ENCODE peak calls at places on chromosomes 5 and 9, in four cellular contexts. One of them, this sample, is unnamed.

GRCh38 chr9:84966876-84967830 is 297.6 kb downstream of the NTRK2 start:
- DNase-seq in H1: peak; percentile 80
- DNase-seq in K562: no peak
- DNase-seq in HCT116: no peak
- DNase-seq in this sample: peak; percentile 4

GRCh38 chr5:38783011-38783551 is 62.7 kb upstream of the OSMR start:
- DNase-seq in K562: no peak
- DNase-seq in H1: no peak
- DNase-seq in HCT116: no peak
- DNase-seq in this sample: peak; percentile 62

GRCh38 chr5:83919071-83920041 is 198.7 kb upstream of the HAPLN1 start:
- DNase-seq in H1: no peak
- DNase-seq in HCT116: no peak
- DNase-seq in K562: no peak
- DNase-seq in this sample: no peak

GRCh38 chr5:172740483-172741205 is 30.4 kb downstream of the DUSP1 start:
- DNase-seq in HCT116: no peak
- DNase-seq in K562: no peak
- DNase-seq in H1: no peak
- DNase-seq in this sample: no peak

GRCh38 chr5:81552844-81553569 is 159.1 kb upstream of the ACOT12 start:
- DNase-seq in K562: no peak
- DNase-seq in H1: no peak
- DNase-seq in HCT116: peak; percentile 40
- DNase-seq in this sample: no peak

GRCh38 chr9:128343855-128344254 is 3.5 kb downstream of the SLC27A4 start:
- DNase-seq in H1: no peak
- DNase-seq in HCT116: no peak
- DNase-seq in K562: no peak
- DNase-seq in this sample: no peak

GRCh38 chr5:33371660-33372059 is 69.1 kb upstream of the TARS1 start:
- DNase-seq in HCT116: no peak
- DNase-seq in H1: no peak
- DNase-seq in K562: no peak
- DNase-seq in this sample: no peak

GRCh38 chr5:6480133-6481051 is 31.7 kb downstream of the UBE2QL1 start:
- DNase-seq in K562: peak; percentile 61
- DNase-seq in HCT116: no peak
- DNase-seq in H1: no peak
- DNase-seq in this sample: no peak

GRCh38 chr5:125798311-125798710 is 624.9 kb upstream of the GRAMD2B start:
- DNase-seq in HCT116: peak; percentile 0
- DNase-seq in K562: no peak
- DNase-seq in H1: no peak
- DNase-seq in this sample: no peak

GRCh38 chr9:21326526-21327139 is 8.6 kb downstream of the KLHL9 start:
- DNase-seq in HCT116: no peak
- DNase-seq in H1: no peak
- DNase-seq in K562: no peak
- DNase-seq in this sample: peak; percentile 39

GRCh38 chr9:21995652-21996275 is 1.2 kb downstream of the CDKN2B-AS1 start:
- DNase-seq in HCT116: no peak
- DNase-seq in H1: peak; percentile 80
- DNase-seq in K562: no peak
- DNase-seq in this sample: no peak

GRCh38 chr5:133321833-133322420 is 270.1 kb downstream of the HSPA4 start:
- DNase-seq in HCT116: no peak
- DNase-seq in K562: no peak
- DNase-seq in H1: no peak
- DNase-seq in this sample: no peak

GRCh38 chr9:90107021-90107771 is 502.4 kb downstream of the GADD45G start:
- DNase-seq in H1: no peak
- DNase-seq in HCT116: no peak
- DNase-seq in K562: no peak
- DNase-seq in this sample: no peak

GRCh38 chr9:123034881-123035465 is 1.5 kb downstream of the GPR21 start:
- DNase-seq in H1: no peak
- DNase-seq in K562: no peak
- DNase-seq in HCT116: no peak
- DNase-seq in this sample: no peak

GRCh38 chr5:168651654-168652053 is 72.5 kb upstream of the PANK3 start:
- DNase-seq in HCT116: no peak
- DNase-seq in K562: no peak
- DNase-seq in H1: no peak
- DNase-seq in this sample: no peak

GRCh38 chr5:173612948-173613347 is 3.5 kb downstream of the BOD1 start:
- DNase-seq in H1: no peak
- DNase-seq in K562: no peak
- DNase-seq in HCT116: no peak
- DNase-seq in this sample: peak; percentile 38

GRCh38 chr5:180156141-180156540 is 52.9 kb downstream of the RASGEF1C start:
- DNase-seq in H1: peak; percentile 51
- DNase-seq in K562: no peak
- DNase-seq in HCT116: no peak
- DNase-seq in this sample: no peak

GRCh38 chr5:40447438-40447837 is 232.3 kb upstream of the PTGER4 start:
- DNase-seq in HCT116: no peak
- DNase-seq in K562: no peak
- DNase-seq in H1: no peak
- DNase-seq in this sample: no peak

GRCh38 chr9:114030364-114030763 is 47.7 kb downstream of the AMBP start:
- DNase-seq in K562: no peak
- DNase-seq in H1: no peak
- DNase-seq in HCT116: no peak
- DNase-seq in this sample: no peak

GRCh38 chr9:70566066-70566465 is 151.6 kb upstream of the KLF9 start:
- DNase-seq in HCT116: no peak
- DNase-seq in H1: no peak
- DNase-seq in K562: no peak
- DNase-seq in this sample: no peak

GRCh38 chr5:35672995-35673394 is 55.3 kb downstream of the SPEF2 start:
- DNase-seq in HCT116: no peak
- DNase-seq in H1: no peak
- DNase-seq in K562: no peak
- DNase-seq in this sample: no peak

GRCh38 chr5:126866837-126867236 is 89.9 kb downstream of the LMNB1 start:
- DNase-seq in HCT116: no peak
- DNase-seq in H1: peak; percentile 30
- DNase-seq in K562: no peak
- DNase-seq in this sample: no peak

GRCh38 chr5:126871441-126871840 is 94.5 kb downstream of the LMNB1 start:
- DNase-seq in K562: no peak
- DNase-seq in HCT116: no peak
- DNase-seq in H1: no peak
- DNase-seq in this sample: no peak

GRCh38 chr5:126868338-126868737 is 91.4 kb downstream of the LMNB1 start:
- DNase-seq in HCT116: no peak
- DNase-seq in H1: peak; percentile 43
- DNase-seq in K562: no peak
- DNase-seq in this sample: no peak

GRCh38 chr5:126867237-126867636 is 90.3 kb downstream of the LMNB1 start:
- DNase-seq in HCT116: no peak
- DNase-seq in H1: peak; percentile 41
- DNase-seq in K562: no peak
- DNase-seq in this sample: no peak

DNA sequence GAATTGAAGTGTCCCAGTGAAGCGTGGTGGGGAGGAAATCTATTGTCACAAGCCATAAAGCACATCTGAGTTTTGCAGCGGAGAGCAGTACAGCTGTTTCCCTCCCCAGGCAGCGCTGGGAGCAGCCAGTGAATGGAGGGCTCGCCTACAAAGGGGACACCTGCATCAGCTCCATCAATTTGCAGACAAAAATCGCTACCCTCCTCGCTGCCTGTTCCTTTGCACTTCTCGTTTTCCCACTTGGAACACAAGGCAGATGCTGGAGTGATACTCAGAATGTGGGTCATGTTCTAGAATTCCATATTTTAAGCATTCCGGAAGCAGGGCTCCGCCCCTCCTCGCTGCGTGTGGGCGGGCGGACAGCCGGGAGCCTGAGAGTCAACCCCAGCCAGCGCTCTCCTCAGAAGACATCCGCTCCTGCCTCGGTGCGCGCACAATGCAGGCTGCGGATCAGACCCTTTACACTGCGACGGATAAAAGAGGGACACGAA is 92.1 kb downstream of the LMNB1 start:
- DNase-seq in HCT116: no peak
- DNase-seq in K562: no peak
- DNase-seq in H1: peak; percentile 71
- DNase-seq in this sample: no peak
- TF ChIP-seq FOSL1 in HCT116: no peak
- TF ChIP-seq FOSL1 in K562: no peak
- TF ChIP-seq FOSL1 in H1: no peak
- TF ChIP-seq FOSL1 in this sample: no peak

GRCh38 chr5:76082790-76083554 is at the start of gene SV2C:
- DNase-seq in K562: no peak
- DNase-seq in H1: peak; percentile 71
- DNase-seq in HCT116: no peak
- DNase-seq in this sample: no peak

GRCh38 chr5:76085286-76085579 is 2.0 kb downstream of the SV2C start:
- DNase-seq in K562: no peak
- DNase-seq in HCT116: no peak
- DNase-seq in H1: no peak
- DNase-seq in this sample: no peak

GRCh38 chr5:76081811-76082783 is 1.1 kb upstream of the SV2C start:
- DNase-seq in H1: peak; percentile 58
- DNase-seq in K562: no peak
- DNase-seq in HCT116: no peak
- DNase-seq in this sample: no peak

GRCh38 chr5:76084496-76085285 is 1.5 kb downstream of the SV2C start:
- DNase-seq in K562: peak; percentile 17
- DNase-seq in H1: peak; percentile 62
- DNase-seq in HCT116: no peak
- DNase-seq in this sample: no peak

GRCh38 chr5:76083555-76084495 is 642 bp downstream of the SV2C start:
- DNase-seq in H1: peak; percentile 74
- DNase-seq in HCT116: no peak
- DNase-seq in K562: no peak
- DNase-seq in this sample: no peak
- TF ChIP-seq FOSL1 in H1: no peak
- TF ChIP-seq FOSL1 in HCT116: no peak
- TF ChIP-seq FOSL1 in K562: no peak
- TF ChIP-seq FOSL1 in this sample: no peak

GRCh38 chr9:96100385-96100978 is 201.5 kb downstream of the HSD17B3 start:
- DNase-seq in HCT116: no peak
- DNase-seq in K562: no peak
- DNase-seq in H1: no peak
- DNase-seq in this sample: no peak
- TF ChIP-seq FOSL1 in HCT116: no peak
- TF ChIP-seq FOSL1 in K562: no peak
- TF ChIP-seq FOSL1 in H1: no peak
- TF ChIP-seq FOSL1 in this sample: no peak

DNA sequence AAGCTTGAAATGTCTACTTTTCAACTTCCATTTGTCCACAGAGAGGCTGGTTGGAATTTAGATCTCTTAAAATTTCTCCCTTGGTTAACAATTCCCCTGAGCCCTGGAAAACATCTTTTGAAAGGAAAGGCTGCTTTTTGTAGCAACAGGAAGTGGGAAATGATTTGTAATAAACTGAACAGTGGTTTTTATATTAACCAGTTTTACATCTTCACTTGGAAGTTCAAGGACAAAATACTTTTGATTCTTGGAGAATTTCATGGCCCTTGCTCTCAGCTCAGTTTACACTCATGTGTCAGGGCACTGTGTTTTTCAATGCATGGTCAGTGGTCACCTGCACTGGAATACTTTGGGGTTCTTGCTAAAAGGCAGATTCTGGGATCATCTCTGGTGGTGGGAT is 9.9 kb downstream of the MLANA start:
- DNase-seq in H1: no peak
- DNase-seq in HCT116: no peak
- DNase-seq in K562: no peak
- DNase-seq in this sample: no peak
- TF ChIP-seq FOSL1 in H1: no peak
- TF ChIP-seq FOSL1 in HCT116: no peak
- TF ChIP-seq FOSL1 in K562: no peak
- TF ChIP-seq FOSL1 in this sample: no peak